ENCODE peak calls at places on chromosomes 11 and 22, in five cellular contexts. A is fibroblast of pulmonary artery, V is A549, Q is mucosa of descending colon, X is choroid plexus epithelial cell. R is an unnamed sample.

GRCh38 chr11:103648670-103649400 is 387.6 kb upstream of the DDI1 start:
- DNase-seq in A (peak; percentile 50), V (no peak), Q (no peak), X (peak; percentile 59), R (peak; percentile 38)

GRCh38 chr22:39247379-39247778 is 2.6 kb upstream of the PDGFB start:
- DNase-seq in A (no peak), V (no peak), Q (no peak), X (no peak), R (no peak)

GRCh38 chr22:49667236-49667635 is 160.4 kb downstream of the BRD1 start:
- DNase-seq in A (no peak), V (no peak), Q (no peak), X (no peak), R (no peak)

GRCh38 chr22:45937960-45938359 is 39.0 kb downstream of the WNT7B start:
- DNase-seq in A (no peak), V (no peak), Q (no peak), X (no peak), R (no peak)

GRCh38 chr22:36339171-36340065 is 48.3 kb downstream of the MYH9 start:
- DNase-seq in A (peak; percentile 66), V (no peak), Q (no peak), X (peak; percentile 70), R (peak; percentile 80)

GRCh38 chr22:21876486-21877176 is 9.2 kb upstream of the MAPK1 start:
- DNase-seq in A (peak; percentile 75), V (no peak), Q (no peak), X (peak; percentile 82), R (no peak)

GRCh38 chr11:85076535-85077330 is 550.4 kb downstream of the DLG2 start:
- DNase-seq in A (peak; percentile 2), V (no peak), Q (no peak), X (peak; percentile 64), R (peak; percentile 64)

GRCh38 chr11:45444796-45445195 is 158.7 kb upstream of the SYT13 start:
- DNase-seq in A (no peak), V (peak; percentile 23), Q (no peak), X (no peak), R (no peak)

GRCh38 chr22:38104084-38104483 is 6.4 kb downstream of the BAIAP2L2 start:
- DNase-seq in A (peak; percentile 40), V (peak; percentile 50), Q (no peak), X (peak; percentile 49), R (no peak)

GRCh38 chr11:2693271-2693833 is 6.4 kb downstream of the KCNQ1OT1 start:
- DNase-seq in A (no peak), V (no peak), Q (no peak), X (no peak), R (no peak)

GRCh38 chr22:46068176-46068907 is 82.0 kb upstream of the PPARA start:
- DNase-seq in A (no peak), V (no peak), Q (no peak), X (no peak), R (peak; percentile 31)

GRCh38 chr11:119807402-119807801 is 78.4 kb upstream of the NECTIN1 start:
- DNase-seq in A (no peak), V (no peak), Q (no peak), X (no peak), R (no peak)

GRCh38 chr11:59706518-59707285 is 6.9 kb downstream of the OR10V1 start:
- DNase-seq in A (peak; percentile 55), V (peak; percentile 86), Q (no peak), X (peak; percentile 83), R (peak; percentile 58)

GRCh38 chr11:132674161-132674560 is 858.1 kb downstream of the OPCML start:
- DNase-seq in A (peak; percentile 1), V (no peak), Q (no peak), X (no peak), R (no peak)

GRCh38 chr11:1152316-1153104 is 5.2 kb upstream of the MUC5AC start:
- DNase-seq in A (peak; percentile 17), V (peak; percentile 88), Q (no peak), X (peak; percentile 49), R (peak; percentile 59)

GRCh38 chr11:115134886-115135285 is 369.3 kb downstream of the CADM1 start:
- DNase-seq in A (no peak), V (no peak), Q (no peak), X (no peak), R (no peak)

GRCh38 chr11:17985517-17985916 is 27.3 kb downstream of the SERGEF start:
- DNase-seq in A (peak; percentile 62), V (no peak), Q (no peak), X (peak; percentile 47), R (peak; percentile 59)

GRCh38 chr11:8934735-8935478 is 2.2 kb upstream of the C11orf16 start:
- DNase-seq in A (peak; percentile 71), V (peak; percentile 48), Q (no peak), X (peak; percentile 72), R (peak; percentile 46)

GRCh38 chr11:124898711-124899110 is 1.0 kb upstream of the ROBO4 start:
- DNase-seq in A (peak; percentile 94), V (no peak), Q (no peak), X (no peak), R (no peak)

GRCh38 chr11:16117989-16118810 is 238.1 kb downstream of the SOX6 start:
- DNase-seq in A (no peak), V (no peak), Q (no peak), X (no peak), R (no peak)

GRCh38 chr11:71252434-71252781 is at the start of gene SHANK2:
- DNase-seq in A (no peak), V (no peak), Q (peak; percentile 64), X (no peak), R (no peak)

GRCh38 chr11:71252782-71253730 is 679 bp upstream of the SHANK2 start:
- DNase-seq in A (peak; percentile 27), V (peak; percentile 83), Q (no peak), X (peak; percentile 49), R (peak; percentile 55)

GRCh38 chr11:71250512-71251158 is 1.7 kb downstream of the SHANK2 start:
- DNase-seq in A (no peak), V (no peak), Q (no peak), X (no peak), R (no peak)

GRCh38 chr11:71251761-71252433 is 480 bp downstream of the SHANK2 start:
- DNase-seq in A (no peak), V (peak; percentile 37), Q (no peak), X (no peak), R (no peak)

DNA sequence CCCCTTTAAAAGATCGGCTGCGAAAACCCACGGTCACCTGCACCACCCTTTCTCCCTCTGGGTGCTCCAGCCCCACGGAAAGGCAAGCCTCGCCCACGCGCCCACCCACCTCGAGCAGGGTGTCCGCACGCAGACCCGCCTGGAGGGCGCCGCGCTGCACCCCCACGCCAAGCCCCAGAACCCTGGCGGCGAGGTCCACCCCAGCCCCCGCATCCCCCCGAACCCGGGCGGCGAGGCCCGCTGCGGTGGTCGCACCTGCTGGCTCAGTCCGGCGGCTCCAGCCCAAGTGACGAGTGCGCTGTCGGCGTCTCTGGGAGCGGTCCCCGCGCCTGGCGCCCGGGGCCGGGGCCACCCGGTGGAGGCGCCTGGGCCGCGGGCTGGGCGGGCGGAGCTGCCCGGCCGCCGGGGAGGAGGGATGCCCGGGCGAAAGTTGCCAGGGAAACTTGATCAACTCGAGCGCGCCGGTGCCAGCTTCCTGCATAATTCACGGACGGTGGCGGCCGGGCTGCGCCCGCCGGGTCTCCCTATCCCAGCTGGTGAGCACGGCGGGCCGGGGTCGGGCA is 1.1 kb downstream of the SHANK2 start:
- DNase-seq in A (no peak), V (no peak), Q (no peak), X (no peak), R (no peak)
- H3K4me3 ChIP-seq in A (no peak overlapping the region), V (peak overlapping the region; percentile 99), Q (peak overlapping the region; percentile 63), X (no peak overlapping the region), R (peak overlapping the region; percentile 22)

DNA sequence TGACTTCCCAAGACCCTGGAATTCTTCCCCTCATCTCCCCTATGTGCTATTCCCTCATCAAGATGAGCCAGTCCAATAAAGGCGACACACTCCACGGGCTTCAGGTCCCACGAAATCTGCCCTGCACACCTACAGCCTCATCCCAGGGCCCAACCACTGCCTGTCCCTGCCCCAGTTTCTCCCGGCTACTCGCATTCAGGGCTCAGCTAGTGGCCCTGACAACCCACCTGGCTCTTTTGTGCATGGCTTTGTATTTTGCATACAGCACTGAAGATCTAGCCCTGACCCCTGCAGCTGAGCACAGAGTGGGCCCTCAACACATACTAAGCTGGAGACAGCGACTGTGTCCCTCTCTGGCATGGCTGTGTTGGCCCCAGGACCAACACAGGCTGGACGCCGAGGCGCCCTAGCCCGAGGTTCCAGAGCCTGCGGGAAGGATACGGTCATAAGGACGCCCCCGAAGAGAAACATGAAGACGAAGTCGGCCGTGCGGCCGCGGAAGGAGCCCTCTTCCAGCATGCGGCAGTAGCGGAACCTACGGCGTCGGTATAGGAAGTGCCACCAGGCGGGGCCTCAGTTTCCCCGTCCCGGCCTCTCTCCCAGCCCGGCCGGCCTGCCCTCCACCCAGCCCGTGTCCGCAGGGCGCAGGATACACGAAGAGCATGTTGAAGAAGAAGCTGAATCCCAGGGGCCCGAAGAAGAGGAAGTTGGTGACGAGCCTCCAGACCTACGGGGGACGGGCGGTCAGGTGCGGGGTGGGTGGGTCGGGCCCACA is 708 bp downstream of the DERL3 start:
- DNase-seq in A (no peak), V (no peak), Q (no peak), X (no peak), R (no peak)
- TF ChIP-seq CTCF in A (no peak), V (no peak), Q (no peak), X (no peak), R (no peak)

DNA sequence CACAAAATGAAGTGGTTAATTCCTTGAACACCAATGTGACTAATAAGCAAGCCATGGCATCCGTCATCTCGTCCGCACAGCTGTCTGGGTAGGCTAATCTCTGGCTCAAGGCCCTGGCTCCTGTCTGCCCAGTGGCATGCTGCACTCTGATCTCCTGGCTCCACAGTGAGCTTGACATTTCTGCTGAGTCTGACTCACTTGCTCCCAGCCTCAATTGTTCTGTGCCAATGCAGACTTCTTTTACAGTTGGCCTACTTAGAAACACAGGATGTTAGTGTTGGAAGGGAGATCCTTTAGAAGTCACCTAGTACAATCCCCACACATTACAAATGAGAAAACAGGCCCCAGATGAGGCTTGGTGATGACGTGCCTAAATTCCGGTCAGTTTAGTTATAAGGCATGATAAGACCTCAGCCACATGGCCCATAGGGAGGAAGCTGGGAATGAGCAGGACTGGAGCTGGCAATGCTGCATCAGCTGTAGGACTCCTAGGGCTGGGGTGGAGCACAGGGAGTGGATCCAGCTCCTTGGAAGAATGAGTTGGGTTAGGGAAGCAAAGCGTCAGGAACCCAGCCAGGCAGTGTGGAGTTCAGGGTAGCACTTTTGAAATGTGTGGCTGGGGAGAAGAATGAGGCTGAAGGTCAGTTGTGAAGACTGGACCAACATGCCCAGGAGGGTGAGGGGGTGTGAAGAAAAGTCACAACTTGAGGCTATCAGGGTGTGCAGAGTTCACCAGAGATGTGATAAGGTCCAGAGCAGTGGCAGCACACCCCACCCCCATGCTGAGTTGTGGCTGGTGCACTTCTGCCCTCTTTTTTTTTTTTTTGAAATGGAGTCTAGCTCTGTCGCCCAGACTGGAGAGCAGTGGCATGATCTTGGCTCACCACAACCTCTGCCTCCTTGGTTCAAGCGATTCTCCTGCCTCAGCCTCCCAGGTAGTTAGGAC is 70.2 kb upstream of the EED start:
- DNase-seq in A (peak; percentile 99), V (peak; percentile 67), Q (no peak), X (peak; percentile 96), R (peak; percentile 99)
- H3K4me3 ChIP-seq in A (no peak overlapping the region), V (no peak overlapping the region), Q (no peak overlapping the region), X (no peak overlapping the region), R (no peak overlapping the region)

GRCh38 chr11:86274503-86274902 is 27.5 kb upstream of the HIKESHI start:
- DNase-seq in A (no peak), V (no peak), Q (no peak), X (no peak), R (no peak)
- TF ChIP-seq CTCF in A (no peak), V (peak; percentile 18), Q (no peak), X (peak; percentile 29), R (peak; percentile 14)

GRCh38 chr11:78039919-78040671 is 17.0 kb upstream of the KCTD14 start:
- DNase-seq in A (peak; percentile 90), V (peak; percentile 63), Q (peak; percentile 84), X (peak; percentile 82), R (peak; percentile 80)
- H3K4me3 ChIP-seq in A (peak overlapping the region; percentile 2), V (peak overlapping the region; percentile 8), Q (no peak overlapping the region), X (no peak overlapping the region), R (peak overlapping the region; percentile 10)

GRCh38 chr22:40679249-40679963 is at the start of gene MCHR1:
- DNase-seq in A (no peak), V (no peak), Q (no peak), X (no peak), R (no peak)
- TF ChIP-seq CTCF in A (no peak), V (no peak), Q (no peak), X (no peak), R (no peak)

R was measured in astrocyte of the spinal cord.